ENCODE peak calls at places on chromosome 1, in four cellular contexts. W, Y, R and M are unnamed samples.

GRCh38 chr1:222522105-222522915 is 25.6 kb downstream of the HHIPL2 start:
- DNase-seq in W (no peak), Y (no peak), R (no peak), M (no peak)

GRCh38 chr1:55337801-55338447 is 122.8 kb upstream of the USP24 start:
- DNase-seq in W (no peak), Y (no peak), R (no peak), M (no peak)

GRCh38 chr1:29438991-29439390 is 202.7 kb downstream of the PTPRU start:
- DNase-seq in W (no peak), Y (no peak), R (no peak), M (no peak)

GRCh38 chr1:22611530-22611947 is 24.9 kb upstream of the C1QA start:
- DNase-seq in W (no peak), Y (no peak), R (peak; percentile 17), M (peak; percentile 5)

GRCh38 chr1:5405263-5405662 is 587.0 kb downstream of the NPHP4 start:
- DNase-seq in W (no peak), Y (no peak), R (no peak), M (no peak)

GRCh38 chr1:209248649-209249279 is 334.8 kb upstream of the CAMK1G start:
- DNase-seq in W (peak; percentile 5), Y (peak; percentile 48), R (peak; percentile 29), M (peak; percentile 53)

GRCh38 chr1:37477198-37477931 is 3.0 kb downstream of the ZC3H12A start:
- DNase-seq in W (peak; percentile 49), Y (no peak), R (peak; percentile 79), M (peak; percentile 42)

GRCh38 chr1:154155282-154155681 is 409 bp upstream of the NUP210L start:
- DNase-seq in W (no peak), Y (no peak), R (no peak), M (no peak)

GRCh38 chr1:225827076-225827475 is 17.2 kb downstream of the EPHX1 start:
- DNase-seq in W (no peak), Y (no peak), R (no peak), M (no peak)

GRCh38 chr1:26838474-26839338 is 12.2 kb downstream of the ZDHHC18 start:
- DNase-seq in W (peak; percentile 30), Y (no peak), R (no peak), M (no peak)

GRCh38 chr1:222263791-222264190 is 284.1 kb downstream of the HHIPL2 start:
- DNase-seq in W (no peak), Y (no peak), R (peak; percentile 33), M (no peak)

GRCh38 chr1:109170051-109170775 is 43.5 kb upstream of the SARS1 start:
- DNase-seq in W (no peak), Y (no peak), R (no peak), M (no peak)

GRCh38 chr1:59367269-59368006 is 70.5 kb downstream of the FGGY start:
- DNase-seq in W (no peak), Y (no peak), R (no peak), M (no peak)

GRCh38 chr1:204123376-204123775 is 28.5 kb downstream of the ETNK2 start:
- DNase-seq in W (no peak), Y (no peak), R (no peak), M (no peak)

GRCh38 chr1:119442756-119443155 is 27.8 kb downstream of the HSD3B2 start:
- DNase-seq in W (no peak), Y (no peak), R (no peak), M (no peak)